ENCODE peak calls at places on chromosomes 13 and 19, in nine cellular contexts. X is NCI-H1105, B is nucleus accumbens, V is HTR-8/SVneo, S is right lobe of liver, Y is T-helper 2 cell, W is heart left ventricle, R is posterior cingulate gyrus, Z is HFFc6. I is an unnamed sample.
A peak's percentile ranks its signal among the peaks of the same experiment; 100 is the strongest.

GRCh38 chr19:55257461-55258411 is 1.1 kb downstream of the PPP6R1 start:
- DNase-seq in X (no peak), B (no peak), V (no peak), S (no peak), Y (no peak), W (no peak), R (no peak), Z (no peak), I (no peak)

GRCh38 chr19:46221981-46222610 is 7.4 kb upstream of the IGFL1 start:
- DNase-seq in X (no peak), B (no peak), V (peak; percentile 58), S (no peak), Y (no peak), W (peak; percentile 60), R (no peak), Z (peak; percentile 67), I (peak; percentile 82)

GRCh38 chr19:53671621-53672111 is 39.9 kb downstream of the DPRX start:
- DNase-seq in X (no peak), B (no peak), V (peak; percentile 21), S (no peak), Y (no peak), W (no peak), R (no peak), Z (no peak), I (no peak)

GRCh38 chr19:28208745-28209144 is 1004.2 kb downstream of the UQCRFS1 start:
- DNase-seq in X (no peak), B (no peak), V (no peak), S (no peak), Y (no peak), W (no peak), R (no peak), Z (no peak), I (no peak)

GRCh38 chr19:51398096-51398704 is 7.8 kb upstream of the C19orf84 start:
- DNase-seq in X (no peak), B (no peak), V (peak; percentile 31), S (no peak), Y (no peak), W (no peak), R (no peak), Z (peak; percentile 50), I (no peak)

GRCh38 chr13:66492479-66492878 is 737.7 kb downstream of the PCDH9 start:
- DNase-seq in X (peak; percentile 61), B (no peak), V (no peak), S (no peak), Y (no peak), W (no peak), R (no peak), Z (no peak), I (no peak)

GRCh38 chr13:114064516-114065140 is 67.8 kb downstream of the RASA3 start:
- DNase-seq in X (no peak), B (peak; percentile 83), V (no peak), S (no peak), Y (no peak), W (peak; percentile 36), R (peak; percentile 72), Z (no peak), I (no peak)

GRCh38 chr13:40430234-40430633 is 236.2 kb downstream of the FOXO1 start:
- DNase-seq in X (no peak), B (no peak), V (no peak), S (no peak), Y (no peak), W (no peak), R (no peak), Z (no peak), I (no peak)

GRCh38 chr13:109869312-109870237 is 83.2 kb upstream of the IRS2 start:
- DNase-seq in X (peak; percentile 98), B (peak; percentile 2), V (no peak), S (peak; percentile 87), Y (no peak), W (peak; percentile 90), R (peak; percentile 66), Z (peak; percentile 16), I (peak; percentile 88)

GRCh38 chr19:47761566-47761965 is 16.2 kb downstream of the NOP53 start:
- DNase-seq in X (no peak), B (no peak), V (no peak), S (no peak), Y (no peak), W (no peak), R (no peak), Z (no peak), I (no peak)

GRCh38 chr19:51480590-51480989 is 2.3 kb downstream of the CEACAM18 start:
- DNase-seq in X (no peak), B (no peak), V (peak; percentile 25), S (no peak), Y (no peak), W (no peak), R (no peak), Z (no peak), I (no peak)

I was measured in tibial artery.